ENCODE peak calls at places on chromosomes 6 and 20, in nine cellular contexts. X is WTC11, L is GM12878, R is H1, Q is K562, H is endothelial cell of umbilical vein, W is A549, A is HCT116, C is HepG2. Y is an unnamed sample.

GRCh38 chr20:50624351-50625016 is 66.9 kb downstream of the RIPOR3 start:
- DNase-seq in X (no peak), L (no peak), R (no peak), Q (no peak), H (no peak), W (peak), A (no peak), C (peak), Y (no peak)

GRCh38 chr6:107718341-107718740 is 105.8 kb downstream of the SCML4 start:
- DNase-seq in X (no peak), L (no peak), R (no peak), Q (no peak), H (no peak), W (no peak), A (no peak), C (no peak), Y (no peak)

GRCh38 chr6:2963756-2964155 is 7.6 kb downstream of the SERPINB6 start:
- DNase-seq in X (no peak), L (no peak), R (no peak), Q (no peak), H (no peak), W (no peak), A (no peak), C (no peak), Y (no peak)

GRCh38 chr20:4130404-4131189 is 115.2 kb upstream of the RNF24 start:
- DNase-seq in X (no peak), L (no peak), R (no peak), Q (no peak), H (peak), W (peak), A (no peak), C (no peak), Y (peak)

GRCh38 chr6:116691154-116691553 is 10.1 kb downstream of the KPNA5 start:
- DNase-seq in X (no peak), L (no peak), R (no peak), Q (no peak), H (no peak), W (no peak), A (no peak), C (no peak), Y (no peak)

GRCh38 chr6:161374971-161375873 is 101.4 kb upstream of the AGPAT4 start:
- DNase-seq in X (peak), L (no peak), R (no peak), Q (peak), H (peak), W (peak), A (no peak), C (peak), Y (peak)

GRCh38 chr6:111559193-111560097 is 46.2 kb downstream of the TRAF3IP2 start:
- DNase-seq in X (no peak), L (no peak), R (peak), Q (no peak), H (no peak), W (no peak), A (no peak), C (peak), Y (no peak)

GRCh38 chr6:166503167-166503744 is 83.2 kb downstream of the RAMACL start:
- DNase-seq in X (no peak), L (no peak), R (no peak), Q (no peak), H (no peak), W (no peak), A (no peak), C (no peak), Y (no peak)

GRCh38 chr20:37345339-37346231 is at the start of gene SRC:
- DNase-seq in X (peak), L (no peak), R (peak), Q (peak), H (peak), W (peak), A (no peak), C (peak), Y (peak)

GRCh38 chr6:126628125-126628524 is 288.2 kb downstream of the CENPW start:
- DNase-seq in X (no peak), L (no peak), R (no peak), Q (no peak), H (no peak), W (peak), A (peak), C (no peak), Y (peak)

GRCh38 chr6:32178547-32179440 is 589 bp downstream of the RNF5 start:
- DNase-seq in X (no peak), L (no peak), R (no peak), Q (peak), H (peak), W (no peak), A (no peak), C (no peak), Y (no peak)

GRCh38 chr6:95589826-95590570 is 12.7 kb downstream of the MANEA start:
- DNase-seq in X (no peak), L (no peak), R (no peak), Q (no peak), H (peak), W (no peak), A (no peak), C (no peak), Y (no peak)

GRCh38 chr6:91490672-91491071 is 903.8 kb upstream of the MAP3K7 start:
- DNase-seq in X (no peak), L (no peak), R (no peak), Q (no peak), H (peak), W (no peak), A (no peak), C (no peak), Y (no peak)

GRCh38 chr20:13644010-13644409 is 5.3 kb upstream of the TASP1 start:
- DNase-seq in X (no peak), L (no peak), R (no peak), Q (no peak), H (no peak), W (peak), A (no peak), C (no peak), Y (no peak)

GRCh38 chr6:106128981-106129761 is 43.0 kb downstream of the PRDM1 start:
- DNase-seq in X (no peak), L (no peak), R (no peak), Q (no peak), H (no peak), W (no peak), A (no peak), C (no peak), Y (no peak)

GRCh38 chr20:7094438-7094997 is 327.0 kb downstream of the BMP2 start:
- DNase-seq in X (peak), L (no peak), R (peak), Q (peak), H (peak), W (peak), A (peak), C (peak), Y (peak)

GRCh38 chr20:32481311-32482103 is 103.6 kb downstream of the NOL4L start:
- DNase-seq in X (no peak), L (no peak), R (no peak), Q (no peak), H (peak), W (no peak), A (no peak), C (no peak), Y (no peak)

GRCh38 chr6:157885211-157885788 is 62.3 kb downstream of the SNX9 start:
- DNase-seq in X (no peak), L (no peak), R (no peak), Q (no peak), H (peak), W (no peak), A (no peak), C (no peak), Y (no peak)

GRCh38 chr6:12957321-12958051 is 240.9 kb downstream of the PHACTR1 start:
- DNase-seq in X (peak), L (no peak), R (peak), Q (no peak), H (peak), W (peak), A (no peak), C (no peak), Y (peak)

GRCh38 chr6:163571730-163572129 is 157.2 kb downstream of the QKI start:
- DNase-seq in X (no peak), L (no peak), R (no peak), Q (no peak), H (no peak), W (no peak), A (no peak), C (no peak), Y (no peak)

GRCh38 chr6:13079096-13079758 is 249.1 kb downstream of the TBC1D7 start:
- DNase-seq in X (no peak), L (no peak), R (no peak), Q (no peak), H (no peak), W (no peak), A (no peak), C (no peak), Y (no peak)

GRCh38 chr6:4010035-4010434 is 68.9 kb downstream of the FAM217A start:
- DNase-seq in X (no peak), L (no peak), R (no peak), Q (no peak), H (no peak), W (no peak), A (no peak), C (no peak), Y (no peak)

GRCh38 chr6:160041608-160042007 is 72.7 kb downstream of the IGF2R start:
- DNase-seq in X (no peak), L (no peak), R (no peak), Q (no peak), H (no peak), W (no peak), A (no peak), C (peak), Y (no peak)

GRCh38 chr20:58973179-58973578 is 7.9 kb upstream of the NELFCD start:
- DNase-seq in X (no peak), L (no peak), R (peak), Q (no peak), H (no peak), W (no peak), A (no peak), C (no peak), Y (no peak)
- TF ChIP-seq MAX in X (no peak), L (no peak), R (no peak), Q (no peak), H (no peak), W (no peak), A (no peak), C (no peak), Y (no peak)

GRCh38 chr20:12557224-12557623 is 451.5 kb upstream of the SPTLC3 start:
- DNase-seq in X (no peak), L (no peak), R (no peak), Q (no peak), H (no peak), W (no peak), A (no peak), C (no peak), Y (no peak)

GRCh38 chr20:12554416-12554815 is 454.4 kb upstream of the SPTLC3 start:
- DNase-seq in X (no peak), L (no peak), R (no peak), Q (no peak), H (no peak), W (no peak), A (no peak), C (no peak), Y (no peak)

GRCh38 chr20:12555369-12555768 is 453.4 kb upstream of the SPTLC3 start:
- DNase-seq in X (no peak), L (no peak), R (no peak), Q (no peak), H (no peak), W (no peak), A (no peak), C (no peak), Y (no peak)
- TF ChIP-seq MAX in X (no peak), L (no peak), R (no peak), Q (no peak), H (no peak), W (no peak), A (no peak), C (no peak), Y (no peak)

GRCh38 chr20:44052166-44052565 is 134.8 kb downstream of the JPH2 start:
- DNase-seq in X (no peak), L (no peak), R (no peak), Q (no peak), H (no peak), W (no peak), A (no peak), C (no peak), Y (no peak)
- TF ChIP-seq MAX in X (no peak), L (no peak), R (no peak), Q (no peak), H (no peak), W (no peak), A (no peak), C (no peak), Y (no peak)

DNA sequence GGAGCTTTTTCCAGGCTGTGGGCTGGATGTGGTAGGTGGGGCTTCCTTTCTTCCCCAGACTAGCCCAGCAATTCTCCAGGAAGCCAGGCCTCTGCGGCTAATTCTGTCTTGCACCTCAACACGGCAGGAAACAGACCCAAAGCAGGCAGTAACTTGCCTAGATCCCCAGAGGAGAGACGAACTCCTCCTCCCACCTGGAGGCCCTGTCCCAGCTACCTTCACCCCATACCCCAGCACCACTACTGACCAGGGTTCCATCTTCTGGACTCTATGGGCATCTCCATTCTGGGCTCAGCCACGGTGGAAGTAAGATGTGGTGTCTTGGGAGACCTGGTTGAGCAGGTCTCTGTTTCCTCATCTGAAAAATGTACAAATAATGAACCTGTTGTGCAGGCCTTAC is 48.4 kb upstream of the ZNF337 start:
- DNase-seq in X (no peak), L (no peak), R (no peak), Q (no peak), H (no peak), W (no peak), A (no peak), C (no peak), Y (no peak)
- TF ChIP-seq MAX in X (no peak), L (no peak), R (no peak), Q (no peak), H (no peak), W (no peak), A (no peak), C (no peak), Y (no peak)

GRCh38 chr20:47506335-47506734 is 4.6 kb downstream of the NCOA3 start:
- DNase-seq in X (no peak), L (no peak), R (no peak), Q (no peak), H (no peak), W (no peak), A (no peak), C (no peak), Y (no peak)
- TF ChIP-seq MAX in X (no peak), L (no peak), R (no peak), Q (no peak), H (no peak), W (no peak), A (no peak), C (no peak), Y (no peak)

GRCh38 chr6:85126448-85127178 is 323.3 kb upstream of the NT5E start:
- DNase-seq in X (peak), L (no peak), R (peak), Q (peak), H (peak), W (peak), A (peak), C (peak), Y (peak)
- TF ChIP-seq MAX in X (no peak), L (no peak), R (no peak), Q (no peak), H (no peak), W (no peak), A (no peak), C (no peak), Y (no peak)

DNA sequence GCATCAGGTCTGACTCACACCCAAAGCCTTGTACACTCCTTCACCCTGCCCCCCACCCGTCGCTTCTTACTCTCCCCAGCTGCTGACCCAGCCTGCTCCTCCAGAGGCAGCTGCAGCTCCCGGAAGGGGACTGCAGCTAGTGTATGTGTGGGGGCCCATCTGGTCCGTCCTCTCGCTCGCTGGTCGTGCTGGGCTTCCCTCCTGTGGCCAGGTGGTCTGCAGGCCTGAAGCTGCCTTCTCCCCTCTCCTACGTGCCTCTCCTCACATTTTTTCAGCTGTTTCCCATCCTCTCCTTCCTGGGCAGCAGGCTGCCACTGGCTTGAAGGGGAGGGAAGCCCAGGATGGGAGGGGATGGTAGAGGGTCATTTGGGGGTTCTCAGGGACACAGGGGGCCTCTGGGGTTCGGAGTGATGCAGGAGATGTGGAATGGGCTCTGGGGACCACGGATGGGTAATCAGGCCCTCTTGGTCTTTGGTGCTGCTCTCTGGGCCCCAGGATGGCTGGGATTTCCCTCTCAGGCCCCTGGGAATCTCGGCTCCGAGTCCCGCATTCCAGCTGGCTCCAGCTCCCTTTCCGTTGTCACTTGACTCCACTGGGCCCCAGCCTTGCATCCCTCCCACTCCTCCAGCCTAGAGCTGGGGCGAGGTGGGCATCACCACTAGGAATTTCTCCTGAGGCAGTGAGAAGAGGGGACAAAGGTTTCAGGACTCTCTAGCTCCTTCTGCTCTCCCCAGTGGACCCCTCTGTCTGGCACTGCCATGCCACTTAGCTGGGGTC is 2.1 kb upstream of the DDR1 start:
- DNase-seq in X (peak), L (no peak), R (no peak), Q (no peak), H (no peak), W (no peak), A (no peak), C (no peak), Y (no peak)
- TF ChIP-seq MAX in X (no peak), L (no peak), R (no peak), Q (no peak), H (no peak), W (no peak), A (no peak), C (no peak), Y (no peak)